ENCODE peak calls at places on chromosomes 5 and 9, in seven cellular contexts. S is psoas muscle, I is chondrocyte, V is neural crest cell, T is tibial artery, B is thyroid gland, Y is pancreas. D is an unnamed sample.

GRCh38 chr5:149855371-149855770 is 89.2 kb downstream of the PDE6A start:
- DNase-seq in S (no peak), I (no peak), V (no peak), T (no peak), B (no peak), Y (no peak), D (no peak)

GRCh38 chr9:126663661-126664072 is 49.9 kb downstream of the LMX1B start:
- DNase-seq in S (no peak), I (no peak), V (no peak), T (no peak), B (peak), Y (no peak), D (no peak)

GRCh38 chr5:111133436-111133751 is 41.2 kb downstream of the WDR36 start:
- DNase-seq in S (no peak), I (peak), V (no peak), T (no peak), B (no peak), Y (no peak), D (no peak)

GRCh38 chr5:82975396-82975795 is 101.8 kb downstream of the TMEM167A start:
- DNase-seq in S (no peak), I (no peak), V (no peak), T (no peak), B (no peak), Y (no peak), D (no peak)

GRCh38 chr9:90894956-90895687 is 93.5 kb downstream of the SYK start:
- DNase-seq in S (no peak), I (no peak), V (peak), T (no peak), B (peak), Y (no peak), D (peak)

GRCh38 chr5:10310073-10310779 is 2.5 kb upstream of the CMBL start:
- DNase-seq in S (no peak), I (no peak), V (no peak), T (no peak), B (peak), Y (peak), D (no peak)

GRCh38 chr5:139848508-139849100 is 53.0 kb downstream of the PSD2 start:
- DNase-seq in S (peak), I (peak), V (peak), T (no peak), B (peak), Y (peak), D (no peak)

GRCh38 chr5:33890633-33891032 is 1.2 kb downstream of the ADAMTS12 start:
- DNase-seq in S (no peak), I (no peak), V (no peak), T (no peak), B (no peak), Y (no peak), D (peak)

GRCh38 chr9:72589684-72590555 is 68.5 kb downstream of the TMC1 start:
- DNase-seq in S (no peak), I (no peak), V (no peak), T (no peak), B (no peak), Y (no peak), D (no peak)

GRCh38 chr5:179533907-179534306 is 16.4 kb upstream of the RUFY1 start:
- DNase-seq in S (no peak), I (no peak), V (no peak), T (no peak), B (no peak), Y (no peak), D (no peak)

GRCh38 chr5:179526978-179527377 is 23.4 kb upstream of the RUFY1 start:
- DNase-seq in S (no peak), I (no peak), V (no peak), T (no peak), B (no peak), Y (no peak), D (no peak)

GRCh38 chr5:179534431-179534830 is 15.9 kb upstream of the RUFY1 start:
- DNase-seq in S (no peak), I (no peak), V (no peak), T (no peak), B (no peak), Y (no peak), D (no peak)

GRCh38 chr5:179533024-179533423 is 17.3 kb upstream of the RUFY1 start:
- DNase-seq in S (no peak), I (no peak), V (no peak), T (no peak), B (no peak), Y (no peak), D (no peak)

DNA sequence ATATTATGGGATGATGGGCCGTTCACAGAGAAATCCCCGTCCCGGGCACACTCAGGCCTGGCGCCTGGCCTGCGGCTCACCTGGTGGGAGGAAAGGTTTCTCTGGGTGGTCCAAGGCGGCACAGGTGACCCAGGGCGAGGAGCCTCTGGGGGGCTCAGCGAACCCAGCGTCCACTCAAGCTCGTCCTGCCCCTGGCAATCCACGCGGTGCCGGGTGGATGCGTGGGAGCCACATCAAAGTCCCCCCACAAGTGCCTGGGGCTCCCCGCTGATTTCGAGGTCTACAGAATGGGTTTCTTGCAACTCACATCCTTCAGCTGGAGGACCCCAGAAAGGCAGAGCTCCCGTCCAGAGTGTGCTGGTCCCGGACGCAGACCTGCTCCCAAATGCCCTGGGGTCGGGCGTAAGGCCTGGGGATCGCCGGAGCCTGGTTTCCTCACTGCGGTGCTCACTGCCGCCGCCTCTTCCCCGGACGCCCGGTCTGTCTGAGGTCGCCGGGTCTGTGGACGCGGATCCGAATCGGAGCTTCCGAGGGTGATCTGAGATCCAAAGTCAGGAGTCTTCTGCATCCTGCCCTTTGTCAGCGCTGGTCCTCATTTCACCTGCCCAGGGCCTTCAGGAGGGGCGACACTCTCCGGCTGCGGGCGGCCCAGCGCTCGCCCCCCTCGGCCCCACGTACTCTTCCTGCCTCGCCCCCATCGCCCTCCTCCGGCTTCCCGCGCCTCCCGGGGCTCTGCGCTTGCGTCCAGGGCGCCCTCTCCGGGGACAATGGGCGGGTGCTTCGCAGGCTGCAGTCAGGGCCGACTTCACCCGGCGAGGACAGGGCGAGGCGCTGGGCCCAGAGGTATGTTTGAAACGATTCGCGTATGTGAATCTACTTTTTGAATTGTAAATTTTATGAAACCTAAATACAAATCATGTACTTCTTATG is 20.0 kb upstream of the RUFY1 start:
- DNase-seq in S (peak), I (no peak), V (peak), T (peak), B (peak), Y (no peak), D (peak)
- TF ChIP-seq CTCF in S (peak), I (peak), V (no peak), T (no peak), B (no peak), Y (no peak), D (no peak)

GRCh38 chr5:92907914-92908606 is 673.0 kb downstream of the NR2F1-AS1 start:
- DNase-seq in S (no peak), I (no peak), V (no peak), T (no peak), B (no peak), Y (no peak), D (no peak)

GRCh38 chr5:92911851-92912250 is 669.2 kb downstream of the NR2F1-AS1 start:
- DNase-seq in S (no peak), I (no peak), V (no peak), T (no peak), B (no peak), Y (no peak), D (no peak)

GRCh38 chr5:92911293-92911692 is 669.7 kb downstream of the NR2F1-AS1 start:
- DNase-seq in S (no peak), I (no peak), V (no peak), T (no peak), B (no peak), Y (no peak), D (no peak)

GRCh38 chr5:92908952-92909351 is 672.1 kb downstream of the NR2F1-AS1 start:
- DNase-seq in S (no peak), I (no peak), V (no peak), T (no peak), B (no peak), Y (no peak), D (no peak)

GRCh38 chr5:92909545-92909962 is 671.5 kb downstream of the NR2F1-AS1 start:
- DNase-seq in S (no peak), I (no peak), V (peak), T (no peak), B (peak), Y (no peak), D (peak)
- TF ChIP-seq CTCF in S (peak), I (peak), V (peak), T (no peak), B (no peak), Y (no peak), D (peak)

DNA sequence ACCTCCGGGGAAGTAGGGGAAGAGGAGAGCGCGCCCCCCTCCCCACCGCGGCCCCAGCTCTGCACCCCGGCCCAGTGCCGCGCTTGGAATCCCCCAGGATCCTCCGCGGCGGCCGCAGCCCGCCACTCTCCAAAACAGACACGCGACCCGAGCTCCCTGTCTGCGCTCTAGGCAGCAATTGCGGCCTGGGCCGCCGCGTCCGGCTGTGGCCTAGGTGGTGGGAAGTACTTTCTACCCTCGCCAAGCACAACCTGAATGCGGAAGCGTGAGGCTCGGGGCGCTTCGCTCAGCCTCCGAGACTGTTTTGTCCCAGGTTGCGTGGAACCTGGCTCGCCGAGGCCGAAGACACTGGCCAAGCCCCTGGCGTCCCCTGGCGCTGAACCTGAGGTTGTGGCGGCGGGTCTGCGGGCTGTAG is 3.3 kb upstream of the FOXB2 start:
- DNase-seq in S (no peak), I (no peak), V (peak), T (no peak), B (peak), Y (no peak), D (peak)
- TF ChIP-seq CTCF in S (no peak), I (peak), V (no peak), T (no peak), B (no peak), Y (no peak), D (no peak)

GRCh38 chr9:87290241-87290700 is 207.4 kb upstream of the DAPK1 start:
- DNase-seq in S (no peak), I (no peak), V (no peak), T (no peak), B (peak), Y (no peak), D (no peak)
- TF ChIP-seq CTCF in S (peak), I (peak), V (peak), T (peak), B (no peak), Y (no peak), D (peak)

DNA sequence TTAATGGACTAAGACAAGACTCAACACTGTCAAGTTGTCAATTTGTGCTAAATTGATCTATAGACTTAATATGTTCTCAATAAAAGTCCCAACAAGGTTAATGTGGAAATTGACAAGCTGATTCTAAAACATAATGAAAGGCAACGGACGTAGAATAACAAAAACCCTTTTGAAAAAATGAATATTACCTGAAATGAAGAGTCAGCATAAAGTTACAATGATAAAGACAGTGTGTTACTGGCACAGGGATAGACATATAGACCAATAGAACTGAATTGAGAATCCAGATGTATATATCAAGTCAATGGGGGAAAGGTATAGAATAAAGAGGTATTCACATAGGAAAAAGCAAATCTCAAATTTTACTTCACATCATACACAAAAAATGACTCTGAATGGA is 37.7 kb upstream of the BARX1 start:
- DNase-seq in S (no peak), I (no peak), V (no peak), T (no peak), B (no peak), Y (no peak), D (no peak)
- TF ChIP-seq CTCF in S (no peak), I (no peak), V (no peak), T (no peak), B (no peak), Y (no peak), D (no peak)

D was measured in endothelial cell.